ENCODE peak calls at places on chromosomes 6 and 20, in ten cellular contexts. One of them, this sample, is unnamed.

GRCh38 chr6:32187009-32187709 is 2.8 kb downstream of the PBX2 start:
- DNase-seq in activated naive CD8-positive, alpha-beta T cell treated with anti-CD3 and anti-CD28 coated beads, Interleukin-2, amount 50 U/mL, for 24 hours: no peak
- DNase-seq in activated naive CD4-positive, alpha-beta T cell treated with anti-CD3 and anti-CD28 coated beads, Interleukin-2, amount 10 ng/mL, durations not matched to agents 7 days and 5 days: no peak
- DNase-seq in stimulated activated CD4-positive, alpha-beta T cell treated with anti-CD3 and anti-CD28 coated beads, Interleukin-15, amount 100 ng/mL, for 24 hours: no peak
- DNase-seq in HS-5: no peak
- DNase-seq in neural crest cell: no peak
- DNase-seq in stromal cell of bone marrow: no peak
- DNase-seq in iris pigment epithelial cell: no peak
- DNase-seq in activated CD4-positive, alpha-beta T cell treated with anti-CD3 and anti-CD28 coated beads, Interleukin-2, amount 50 U/mL, for 24 hours: no peak
- DNase-seq in dorsolateral prefrontal cortex: no peak
- DNase-seq in this sample: no peak

GRCh38 chr6:101539510-101540245 is 146.2 kb downstream of the GRIK2 start:
- DNase-seq in iris pigment epithelial cell: peak
- DNase-seq in stimulated activated CD4-positive, alpha-beta T cell treated with anti-CD3 and anti-CD28 coated beads, Interleukin-15, amount 100 ng/mL, for 24 hours: no peak
- DNase-seq in stromal cell of bone marrow: no peak
- DNase-seq in activated CD4-positive, alpha-beta T cell treated with anti-CD3 and anti-CD28 coated beads, Interleukin-2, amount 50 U/mL, for 24 hours: no peak
- DNase-seq in activated naive CD4-positive, alpha-beta T cell treated with anti-CD3 and anti-CD28 coated beads, Interleukin-2, amount 10 ng/mL, durations not matched to agents 7 days and 5 days: no peak
- DNase-seq in HS-5: peak
- DNase-seq in activated naive CD8-positive, alpha-beta T cell treated with anti-CD3 and anti-CD28 coated beads, Interleukin-2, amount 50 U/mL, for 24 hours: no peak
- DNase-seq in dorsolateral prefrontal cortex: no peak
- DNase-seq in neural crest cell: no peak
- DNase-seq in this sample: no peak

GRCh38 chr20:13692802-13693736 is 54.3 kb upstream of the TASP1 start:
- DNase-seq in HS-5: no peak
- DNase-seq in stimulated activated CD4-positive, alpha-beta T cell treated with anti-CD3 and anti-CD28 coated beads, Interleukin-15, amount 100 ng/mL, for 24 hours: no peak
- DNase-seq in activated CD4-positive, alpha-beta T cell treated with anti-CD3 and anti-CD28 coated beads, Interleukin-2, amount 50 U/mL, for 24 hours: no peak
- DNase-seq in stromal cell of bone marrow: no peak
- DNase-seq in iris pigment epithelial cell: no peak
- DNase-seq in dorsolateral prefrontal cortex: no peak
- DNase-seq in neural crest cell: no peak
- DNase-seq in activated naive CD4-positive, alpha-beta T cell treated with anti-CD3 and anti-CD28 coated beads, Interleukin-2, amount 10 ng/mL, durations not matched to agents 7 days and 5 days: no peak
- DNase-seq in activated naive CD8-positive, alpha-beta T cell treated with anti-CD3 and anti-CD28 coated beads, Interleukin-2, amount 50 U/mL, for 24 hours: no peak
- DNase-seq in this sample: no peak

GRCh38 chr6:17705778-17706579 is 746 bp downstream of the NUP153 start:
- DNase-seq in HS-5: no peak
- DNase-seq in neural crest cell: peak
- DNase-seq in dorsolateral prefrontal cortex: no peak
- DNase-seq in stimulated activated CD4-positive, alpha-beta T cell treated with anti-CD3 and anti-CD28 coated beads, Interleukin-15, amount 100 ng/mL, for 24 hours: peak
- DNase-seq in iris pigment epithelial cell: peak
- DNase-seq in stromal cell of bone marrow: peak
- DNase-seq in activated naive CD8-positive, alpha-beta T cell treated with anti-CD3 and anti-CD28 coated beads, Interleukin-2, amount 50 U/mL, for 24 hours: peak
- DNase-seq in activated CD4-positive, alpha-beta T cell treated with anti-CD3 and anti-CD28 coated beads, Interleukin-2, amount 50 U/mL, for 24 hours: peak
- DNase-seq in activated naive CD4-positive, alpha-beta T cell treated with anti-CD3 and anti-CD28 coated beads, Interleukin-2, amount 10 ng/mL, durations not matched to agents 7 days and 5 days: peak
- DNase-seq in this sample: peak

GRCh38 chr20:63183422-63184146 is 32.3 kb downstream of the YTHDF1 start:
- DNase-seq in activated naive CD4-positive, alpha-beta T cell treated with anti-CD3 and anti-CD28 coated beads, Interleukin-2, amount 10 ng/mL, durations not matched to agents 7 days and 5 days: peak
- DNase-seq in neural crest cell: peak
- DNase-seq in stromal cell of bone marrow: no peak
- DNase-seq in HS-5: no peak
- DNase-seq in iris pigment epithelial cell: peak
- DNase-seq in stimulated activated CD4-positive, alpha-beta T cell treated with anti-CD3 and anti-CD28 coated beads, Interleukin-15, amount 100 ng/mL, for 24 hours: peak
- DNase-seq in activated CD4-positive, alpha-beta T cell treated with anti-CD3 and anti-CD28 coated beads, Interleukin-2, amount 50 U/mL, for 24 hours: peak
- DNase-seq in activated naive CD8-positive, alpha-beta T cell treated with anti-CD3 and anti-CD28 coated beads, Interleukin-2, amount 50 U/mL, for 24 hours: peak
- DNase-seq in dorsolateral prefrontal cortex: no peak
- DNase-seq in this sample: peak

GRCh38 chr20:41469868-41470267 is 103.2 kb upstream of the EMILIN3 start:
- DNase-seq in activated naive CD8-positive, alpha-beta T cell treated with anti-CD3 and anti-CD28 coated beads, Interleukin-2, amount 50 U/mL, for 24 hours: no peak
- DNase-seq in activated naive CD4-positive, alpha-beta T cell treated with anti-CD3 and anti-CD28 coated beads, Interleukin-2, amount 10 ng/mL, durations not matched to agents 7 days and 5 days: no peak
- DNase-seq in activated CD4-positive, alpha-beta T cell treated with anti-CD3 and anti-CD28 coated beads, Interleukin-2, amount 50 U/mL, for 24 hours: no peak
- DNase-seq in stromal cell of bone marrow: no peak
- DNase-seq in neural crest cell: no peak
- DNase-seq in stimulated activated CD4-positive, alpha-beta T cell treated with anti-CD3 and anti-CD28 coated beads, Interleukin-15, amount 100 ng/mL, for 24 hours: no peak
- DNase-seq in HS-5: no peak
- DNase-seq in iris pigment epithelial cell: no peak
- DNase-seq in dorsolateral prefrontal cortex: no peak
- DNase-seq in this sample: no peak

GRCh38 chr6:69820438-69820837 is 23.6 kb upstream of the LMBRD1 start:
- DNase-seq in stromal cell of bone marrow: no peak
- DNase-seq in activated naive CD4-positive, alpha-beta T cell treated with anti-CD3 and anti-CD28 coated beads, Interleukin-2, amount 10 ng/mL, durations not matched to agents 7 days and 5 days: no peak
- DNase-seq in stimulated activated CD4-positive, alpha-beta T cell treated with anti-CD3 and anti-CD28 coated beads, Interleukin-15, amount 100 ng/mL, for 24 hours: no peak
- DNase-seq in activated naive CD8-positive, alpha-beta T cell treated with anti-CD3 and anti-CD28 coated beads, Interleukin-2, amount 50 U/mL, for 24 hours: no peak
- DNase-seq in activated CD4-positive, alpha-beta T cell treated with anti-CD3 and anti-CD28 coated beads, Interleukin-2, amount 50 U/mL, for 24 hours: no peak
- DNase-seq in iris pigment epithelial cell: no peak
- DNase-seq in HS-5: no peak
- DNase-seq in dorsolateral prefrontal cortex: peak
- DNase-seq in neural crest cell: no peak
- DNase-seq in this sample: no peak

GRCh38 chr6:35084041-35084491 is 57.1 kb downstream of the TCP11 start:
- DNase-seq in dorsolateral prefrontal cortex: no peak
- DNase-seq in iris pigment epithelial cell: no peak
- DNase-seq in stimulated activated CD4-positive, alpha-beta T cell treated with anti-CD3 and anti-CD28 coated beads, Interleukin-15, amount 100 ng/mL, for 24 hours: no peak
- DNase-seq in activated CD4-positive, alpha-beta T cell treated with anti-CD3 and anti-CD28 coated beads, Interleukin-2, amount 50 U/mL, for 24 hours: no peak
- DNase-seq in stromal cell of bone marrow: no peak
- DNase-seq in activated naive CD8-positive, alpha-beta T cell treated with anti-CD3 and anti-CD28 coated beads, Interleukin-2, amount 50 U/mL, for 24 hours: no peak
- DNase-seq in neural crest cell: no peak
- DNase-seq in HS-5: no peak
- DNase-seq in activated naive CD4-positive, alpha-beta T cell treated with anti-CD3 and anti-CD28 coated beads, Interleukin-2, amount 10 ng/mL, durations not matched to agents 7 days and 5 days: no peak
- DNase-seq in this sample: no peak

GRCh38 chr6:28172006-28172405 is 30.3 kb downstream of the ZKSCAN8 start:
- DNase-seq in activated CD4-positive, alpha-beta T cell treated with anti-CD3 and anti-CD28 coated beads, Interleukin-2, amount 50 U/mL, for 24 hours: no peak
- DNase-seq in dorsolateral prefrontal cortex: no peak
- DNase-seq in stimulated activated CD4-positive, alpha-beta T cell treated with anti-CD3 and anti-CD28 coated beads, Interleukin-15, amount 100 ng/mL, for 24 hours: no peak
- DNase-seq in activated naive CD4-positive, alpha-beta T cell treated with anti-CD3 and anti-CD28 coated beads, Interleukin-2, amount 10 ng/mL, durations not matched to agents 7 days and 5 days: no peak
- DNase-seq in activated naive CD8-positive, alpha-beta T cell treated with anti-CD3 and anti-CD28 coated beads, Interleukin-2, amount 50 U/mL, for 24 hours: no peak
- DNase-seq in iris pigment epithelial cell: no peak
- DNase-seq in stromal cell of bone marrow: no peak
- DNase-seq in neural crest cell: no peak
- DNase-seq in HS-5: no peak
- DNase-seq in this sample: no peak

GRCh38 chr20:11581271-11581670 is 336.4 kb upstream of the BTBD3 start:
- DNase-seq in activated naive CD8-positive, alpha-beta T cell treated with anti-CD3 and anti-CD28 coated beads, Interleukin-2, amount 50 U/mL, for 24 hours: no peak
- DNase-seq in neural crest cell: no peak
- DNase-seq in stromal cell of bone marrow: no peak
- DNase-seq in HS-5: no peak
- DNase-seq in stimulated activated CD4-positive, alpha-beta T cell treated with anti-CD3 and anti-CD28 coated beads, Interleukin-15, amount 100 ng/mL, for 24 hours: no peak
- DNase-seq in activated naive CD4-positive, alpha-beta T cell treated with anti-CD3 and anti-CD28 coated beads, Interleukin-2, amount 10 ng/mL, durations not matched to agents 7 days and 5 days: no peak
- DNase-seq in dorsolateral prefrontal cortex: no peak
- DNase-seq in activated CD4-positive, alpha-beta T cell treated with anti-CD3 and anti-CD28 coated beads, Interleukin-2, amount 50 U/mL, for 24 hours: no peak
- DNase-seq in iris pigment epithelial cell: peak
- DNase-seq in this sample: no peak

GRCh38 chr6:31186052-31186734 is 15.7 kb upstream of the POU5F1 start:
- DNase-seq in activated naive CD8-positive, alpha-beta T cell treated with anti-CD3 and anti-CD28 coated beads, Interleukin-2, amount 50 U/mL, for 24 hours: no peak
- DNase-seq in stromal cell of bone marrow: peak
- DNase-seq in HS-5: no peak
- DNase-seq in activated CD4-positive, alpha-beta T cell treated with anti-CD3 and anti-CD28 coated beads, Interleukin-2, amount 50 U/mL, for 24 hours: no peak
- DNase-seq in iris pigment epithelial cell: no peak
- DNase-seq in dorsolateral prefrontal cortex: no peak
- DNase-seq in activated naive CD4-positive, alpha-beta T cell treated with anti-CD3 and anti-CD28 coated beads, Interleukin-2, amount 10 ng/mL, durations not matched to agents 7 days and 5 days: no peak
- DNase-seq in neural crest cell: no peak
- DNase-seq in stimulated activated CD4-positive, alpha-beta T cell treated with anti-CD3 and anti-CD28 coated beads, Interleukin-15, amount 100 ng/mL, for 24 hours: no peak
- DNase-seq in this sample: no peak

GRCh38 chr20:17538517-17539170 is 7.5 kb upstream of the BFSP1 start:
- DNase-seq in activated CD4-positive, alpha-beta T cell treated with anti-CD3 and anti-CD28 coated beads, Interleukin-2, amount 50 U/mL, for 24 hours: no peak
- DNase-seq in neural crest cell: no peak
- DNase-seq in stromal cell of bone marrow: no peak
- DNase-seq in activated naive CD4-positive, alpha-beta T cell treated with anti-CD3 and anti-CD28 coated beads, Interleukin-2, amount 10 ng/mL, durations not matched to agents 7 days and 5 days: no peak
- DNase-seq in activated naive CD8-positive, alpha-beta T cell treated with anti-CD3 and anti-CD28 coated beads, Interleukin-2, amount 50 U/mL, for 24 hours: no peak
- DNase-seq in stimulated activated CD4-positive, alpha-beta T cell treated with anti-CD3 and anti-CD28 coated beads, Interleukin-15, amount 100 ng/mL, for 24 hours: peak
- DNase-seq in dorsolateral prefrontal cortex: no peak
- DNase-seq in iris pigment epithelial cell: no peak
- DNase-seq in HS-5: no peak
- DNase-seq in this sample: no peak

GRCh38 chr6:56692586-56693245 is 50.0 kb upstream of the DST start:
- DNase-seq in activated naive CD8-positive, alpha-beta T cell treated with anti-CD3 and anti-CD28 coated beads, Interleukin-2, amount 50 U/mL, for 24 hours: no peak
- DNase-seq in stimulated activated CD4-positive, alpha-beta T cell treated with anti-CD3 and anti-CD28 coated beads, Interleukin-15, amount 100 ng/mL, for 24 hours: no peak
- DNase-seq in iris pigment epithelial cell: peak
- DNase-seq in dorsolateral prefrontal cortex: no peak
- DNase-seq in neural crest cell: no peak
- DNase-seq in activated naive CD4-positive, alpha-beta T cell treated with anti-CD3 and anti-CD28 coated beads, Interleukin-2, amount 10 ng/mL, durations not matched to agents 7 days and 5 days: no peak
- DNase-seq in stromal cell of bone marrow: peak
- DNase-seq in HS-5: no peak
- DNase-seq in activated CD4-positive, alpha-beta T cell treated with anti-CD3 and anti-CD28 coated beads, Interleukin-2, amount 50 U/mL, for 24 hours: no peak
- DNase-seq in this sample: no peak

GRCh38 chr6:111190637-111191036 is 103.3 kb downstream of the SLC16A10 start:
- DNase-seq in neural crest cell: no peak
- DNase-seq in activated CD4-positive, alpha-beta T cell treated with anti-CD3 and anti-CD28 coated beads, Interleukin-2, amount 50 U/mL, for 24 hours: no peak
- DNase-seq in HS-5: no peak
- DNase-seq in activated naive CD4-positive, alpha-beta T cell treated with anti-CD3 and anti-CD28 coated beads, Interleukin-2, amount 10 ng/mL, durations not matched to agents 7 days and 5 days: no peak
- DNase-seq in iris pigment epithelial cell: no peak
- DNase-seq in dorsolateral prefrontal cortex: no peak
- DNase-seq in stromal cell of bone marrow: no peak
- DNase-seq in stimulated activated CD4-positive, alpha-beta T cell treated with anti-CD3 and anti-CD28 coated beads, Interleukin-15, amount 100 ng/mL, for 24 hours: no peak
- DNase-seq in activated naive CD8-positive, alpha-beta T cell treated with anti-CD3 and anti-CD28 coated beads, Interleukin-2, amount 50 U/mL, for 24 hours: no peak
- DNase-seq in this sample: no peak

GRCh38 chr6:33949877-33950831 is 146.4 kb upstream of the MLN start:
- DNase-seq in activated naive CD8-positive, alpha-beta T cell treated with anti-CD3 and anti-CD28 coated beads, Interleukin-2, amount 50 U/mL, for 24 hours: no peak
- DNase-seq in stromal cell of bone marrow: no peak
- DNase-seq in activated naive CD4-positive, alpha-beta T cell treated with anti-CD3 and anti-CD28 coated beads, Interleukin-2, amount 10 ng/mL, durations not matched to agents 7 days and 5 days: no peak
- DNase-seq in HS-5: no peak
- DNase-seq in iris pigment epithelial cell: no peak
- DNase-seq in stimulated activated CD4-positive, alpha-beta T cell treated with anti-CD3 and anti-CD28 coated beads, Interleukin-15, amount 100 ng/mL, for 24 hours: no peak
- DNase-seq in activated CD4-positive, alpha-beta T cell treated with anti-CD3 and anti-CD28 coated beads, Interleukin-2, amount 50 U/mL, for 24 hours: no peak
- DNase-seq in dorsolateral prefrontal cortex: no peak
- DNase-seq in neural crest cell: no peak
- DNase-seq in this sample: no peak

GRCh38 chr6:136401749-136402148 is 112.1 kb upstream of the BCLAF1 start:
- DNase-seq in activated CD4-positive, alpha-beta T cell treated with anti-CD3 and anti-CD28 coated beads, Interleukin-2, amount 50 U/mL, for 24 hours: no peak
- DNase-seq in HS-5: peak
- DNase-seq in activated naive CD4-positive, alpha-beta T cell treated with anti-CD3 and anti-CD28 coated beads, Interleukin-2, amount 10 ng/mL, durations not matched to agents 7 days and 5 days: no peak
- DNase-seq in iris pigment epithelial cell: peak
- DNase-seq in stimulated activated CD4-positive, alpha-beta T cell treated with anti-CD3 and anti-CD28 coated beads, Interleukin-15, amount 100 ng/mL, for 24 hours: no peak
- DNase-seq in dorsolateral prefrontal cortex: no peak
- DNase-seq in activated naive CD8-positive, alpha-beta T cell treated with anti-CD3 and anti-CD28 coated beads, Interleukin-2, amount 50 U/mL, for 24 hours: no peak
- DNase-seq in stromal cell of bone marrow: peak
- DNase-seq in neural crest cell: no peak
- DNase-seq in this sample: no peak

GRCh38 chr6:106037060-106037459 is 49.1 kb upstream of the PRDM1 start:
- DNase-seq in iris pigment epithelial cell: peak
- DNase-seq in activated CD4-positive, alpha-beta T cell treated with anti-CD3 and anti-CD28 coated beads, Interleukin-2, amount 50 U/mL, for 24 hours: no peak
- DNase-seq in HS-5: peak
- DNase-seq in activated naive CD8-positive, alpha-beta T cell treated with anti-CD3 and anti-CD28 coated beads, Interleukin-2, amount 50 U/mL, for 24 hours: no peak
- DNase-seq in dorsolateral prefrontal cortex: no peak
- DNase-seq in stromal cell of bone marrow: peak
- DNase-seq in stimulated activated CD4-positive, alpha-beta T cell treated with anti-CD3 and anti-CD28 coated beads, Interleukin-15, amount 100 ng/mL, for 24 hours: no peak
- DNase-seq in activated naive CD4-positive, alpha-beta T cell treated with anti-CD3 and anti-CD28 coated beads, Interleukin-2, amount 10 ng/mL, durations not matched to agents 7 days and 5 days: no peak
- DNase-seq in neural crest cell: no peak
- DNase-seq in this sample: no peak

GRCh38 chr20:4814696-4815252 is 93.1 kb downstream of the PRND start:
- DNase-seq in stimulated activated CD4-positive, alpha-beta T cell treated with anti-CD3 and anti-CD28 coated beads, Interleukin-15, amount 100 ng/mL, for 24 hours: peak
- DNase-seq in activated naive CD8-positive, alpha-beta T cell treated with anti-CD3 and anti-CD28 coated beads, Interleukin-2, amount 50 U/mL, for 24 hours: peak
- DNase-seq in iris pigment epithelial cell: no peak
- DNase-seq in activated CD4-positive, alpha-beta T cell treated with anti-CD3 and anti-CD28 coated beads, Interleukin-2, amount 50 U/mL, for 24 hours: peak
- DNase-seq in HS-5: no peak
- DNase-seq in stromal cell of bone marrow: no peak
- DNase-seq in dorsolateral prefrontal cortex: no peak
- DNase-seq in neural crest cell: no peak
- DNase-seq in activated naive CD4-positive, alpha-beta T cell treated with anti-CD3 and anti-CD28 coated beads, Interleukin-2, amount 10 ng/mL, durations not matched to agents 7 days and 5 days: peak
- DNase-seq in this sample: peak

GRCh38 chr6:26534681-26535465 is 3.3 kb upstream of the HMGN4 start:
- DNase-seq in activated CD4-positive, alpha-beta T cell treated with anti-CD3 and anti-CD28 coated beads, Interleukin-2, amount 50 U/mL, for 24 hours: no peak
- DNase-seq in iris pigment epithelial cell: no peak
- DNase-seq in stimulated activated CD4-positive, alpha-beta T cell treated with anti-CD3 and anti-CD28 coated beads, Interleukin-15, amount 100 ng/mL, for 24 hours: no peak
- DNase-seq in HS-5: no peak
- DNase-seq in stromal cell of bone marrow: no peak
- DNase-seq in dorsolateral prefrontal cortex: peak
- DNase-seq in activated naive CD8-positive, alpha-beta T cell treated with anti-CD3 and anti-CD28 coated beads, Interleukin-2, amount 50 U/mL, for 24 hours: no peak
- DNase-seq in neural crest cell: no peak
- DNase-seq in activated naive CD4-positive, alpha-beta T cell treated with anti-CD3 and anti-CD28 coated beads, Interleukin-2, amount 10 ng/mL, durations not matched to agents 7 days and 5 days: no peak
- DNase-seq in this sample: no peak

GRCh38 chr20:12394786-12395185 is 477.1 kb downstream of the BTBD3 start:
- DNase-seq in HS-5: no peak
- DNase-seq in dorsolateral prefrontal cortex: no peak
- DNase-seq in activated CD4-positive, alpha-beta T cell treated with anti-CD3 and anti-CD28 coated beads, Interleukin-2, amount 50 U/mL, for 24 hours: no peak
- DNase-seq in iris pigment epithelial cell: peak
- DNase-seq in activated naive CD8-positive, alpha-beta T cell treated with anti-CD3 and anti-CD28 coated beads, Interleukin-2, amount 50 U/mL, for 24 hours: no peak
- DNase-seq in stimulated activated CD4-positive, alpha-beta T cell treated with anti-CD3 and anti-CD28 coated beads, Interleukin-15, amount 100 ng/mL, for 24 hours: no peak
- DNase-seq in stromal cell of bone marrow: peak
- DNase-seq in neural crest cell: no peak
- DNase-seq in activated naive CD4-positive, alpha-beta T cell treated with anti-CD3 and anti-CD28 coated beads, Interleukin-2, amount 10 ng/mL, durations not matched to agents 7 days and 5 days: no peak
- DNase-seq in this sample: no peak

GRCh38 chr6:28841290-28841689 is 82.5 kb downstream of the TRIM27 start:
- DNase-seq in activated naive CD4-positive, alpha-beta T cell treated with anti-CD3 and anti-CD28 coated beads, Interleukin-2, amount 10 ng/mL, durations not matched to agents 7 days and 5 days: no peak
- DNase-seq in stromal cell of bone marrow: no peak
- DNase-seq in stimulated activated CD4-positive, alpha-beta T cell treated with anti-CD3 and anti-CD28 coated beads, Interleukin-15, amount 100 ng/mL, for 24 hours: no peak
- DNase-seq in activated naive CD8-positive, alpha-beta T cell treated with anti-CD3 and anti-CD28 coated beads, Interleukin-2, amount 50 U/mL, for 24 hours: no peak
- DNase-seq in activated CD4-positive, alpha-beta T cell treated with anti-CD3 and anti-CD28 coated beads, Interleukin-2, amount 50 U/mL, for 24 hours: no peak
- DNase-seq in iris pigment epithelial cell: no peak
- DNase-seq in HS-5: no peak
- DNase-seq in dorsolateral prefrontal cortex: no peak
- DNase-seq in neural crest cell: no peak
- DNase-seq in this sample: no peak

GRCh38 chr20:41380551-41381262 is 14.1 kb upstream of the EMILIN3 start:
- DNase-seq in neural crest cell: no peak
- DNase-seq in stromal cell of bone marrow: no peak
- DNase-seq in activated naive CD4-positive, alpha-beta T cell treated with anti-CD3 and anti-CD28 coated beads, Interleukin-2, amount 10 ng/mL, durations not matched to agents 7 days and 5 days: no peak
- DNase-seq in activated CD4-positive, alpha-beta T cell treated with anti-CD3 and anti-CD28 coated beads, Interleukin-2, amount 50 U/mL, for 24 hours: no peak
- DNase-seq in dorsolateral prefrontal cortex: no peak
- DNase-seq in activated naive CD8-positive, alpha-beta T cell treated with anti-CD3 and anti-CD28 coated beads, Interleukin-2, amount 50 U/mL, for 24 hours: no peak
- DNase-seq in stimulated activated CD4-positive, alpha-beta T cell treated with anti-CD3 and anti-CD28 coated beads, Interleukin-15, amount 100 ng/mL, for 24 hours: no peak
- DNase-seq in HS-5: no peak
- DNase-seq in iris pigment epithelial cell: no peak
- DNase-seq in this sample: no peak

GRCh38 chr6:156778615-156779205 is 1.5 kb downstream of the ARID1B start:
- DNase-seq in activated CD4-positive, alpha-beta T cell treated with anti-CD3 and anti-CD28 coated beads, Interleukin-2, amount 50 U/mL, for 24 hours: peak
- DNase-seq in stromal cell of bone marrow: no peak
- DNase-seq in iris pigment epithelial cell: peak
- DNase-seq in activated naive CD4-positive, alpha-beta T cell treated with anti-CD3 and anti-CD28 coated beads, Interleukin-2, amount 10 ng/mL, durations not matched to agents 7 days and 5 days: peak
- DNase-seq in activated naive CD8-positive, alpha-beta T cell treated with anti-CD3 and anti-CD28 coated beads, Interleukin-2, amount 50 U/mL, for 24 hours: peak
- DNase-seq in HS-5: no peak
- DNase-seq in stimulated activated CD4-positive, alpha-beta T cell treated with anti-CD3 and anti-CD28 coated beads, Interleukin-15, amount 100 ng/mL, for 24 hours: peak
- DNase-seq in dorsolateral prefrontal cortex: no peak
- DNase-seq in neural crest cell: peak
- DNase-seq in this sample: peak

GRCh38 chr20:8073024-8073832 is 53.7 kb upstream of the TMX4 start:
- DNase-seq in dorsolateral prefrontal cortex: no peak
- DNase-seq in stromal cell of bone marrow: peak
- DNase-seq in activated naive CD4-positive, alpha-beta T cell treated with anti-CD3 and anti-CD28 coated beads, Interleukin-2, amount 10 ng/mL, durations not matched to agents 7 days and 5 days: no peak
- DNase-seq in stimulated activated CD4-positive, alpha-beta T cell treated with anti-CD3 and anti-CD28 coated beads, Interleukin-15, amount 100 ng/mL, for 24 hours: no peak
- DNase-seq in activated naive CD8-positive, alpha-beta T cell treated with anti-CD3 and anti-CD28 coated beads, Interleukin-2, amount 50 U/mL, for 24 hours: no peak
- DNase-seq in neural crest cell: no peak
- DNase-seq in activated CD4-positive, alpha-beta T cell treated with anti-CD3 and anti-CD28 coated beads, Interleukin-2, amount 50 U/mL, for 24 hours: no peak
- DNase-seq in iris pigment epithelial cell: peak
- DNase-seq in HS-5: peak
- DNase-seq in this sample: no peak

GRCh38 chr6:145352382-145353080 is 382.8 kb downstream of the EPM2A start:
- DNase-seq in activated naive CD8-positive, alpha-beta T cell treated with anti-CD3 and anti-CD28 coated beads, Interleukin-2, amount 50 U/mL, for 24 hours: no peak
- DNase-seq in stimulated activated CD4-positive, alpha-beta T cell treated with anti-CD3 and anti-CD28 coated beads, Interleukin-15, amount 100 ng/mL, for 24 hours: no peak
- DNase-seq in activated naive CD4-positive, alpha-beta T cell treated with anti-CD3 and anti-CD28 coated beads, Interleukin-2, amount 10 ng/mL, durations not matched to agents 7 days and 5 days: no peak
- DNase-seq in stromal cell of bone marrow: no peak
- DNase-seq in iris pigment epithelial cell: no peak
- DNase-seq in neural crest cell: no peak
- DNase-seq in HS-5: no peak
- DNase-seq in dorsolateral prefrontal cortex: no peak
- DNase-seq in activated CD4-positive, alpha-beta T cell treated with anti-CD3 and anti-CD28 coated beads, Interleukin-2, amount 50 U/mL, for 24 hours: no peak
- DNase-seq in this sample: no peak

GRCh38 chr6:25337004-25337403 is 57.8 kb downstream of the CARMIL1 start:
- DNase-seq in dorsolateral prefrontal cortex: no peak
- DNase-seq in activated CD4-positive, alpha-beta T cell treated with anti-CD3 and anti-CD28 coated beads, Interleukin-2, amount 50 U/mL, for 24 hours: no peak
- DNase-seq in HS-5: no peak
- DNase-seq in stromal cell of bone marrow: no peak
- DNase-seq in activated naive CD4-positive, alpha-beta T cell treated with anti-CD3 and anti-CD28 coated beads, Interleukin-2, amount 10 ng/mL, durations not matched to agents 7 days and 5 days: no peak
- DNase-seq in neural crest cell: no peak
- DNase-seq in iris pigment epithelial cell: no peak
- DNase-seq in stimulated activated CD4-positive, alpha-beta T cell treated with anti-CD3 and anti-CD28 coated beads, Interleukin-15, amount 100 ng/mL, for 24 hours: no peak
- DNase-seq in activated naive CD8-positive, alpha-beta T cell treated with anti-CD3 and anti-CD28 coated beads, Interleukin-2, amount 50 U/mL, for 24 hours: no peak
- DNase-seq in this sample: no peak

GRCh38 chr6:20978176-20978614 is 443.9 kb downstream of the CDKAL1 start:
- DNase-seq in activated CD4-positive, alpha-beta T cell treated with anti-CD3 and anti-CD28 coated beads, Interleukin-2, amount 50 U/mL, for 24 hours: no peak
- DNase-seq in stromal cell of bone marrow: peak
- DNase-seq in neural crest cell: no peak
- DNase-seq in iris pigment epithelial cell: peak
- DNase-seq in HS-5: peak
- DNase-seq in stimulated activated CD4-positive, alpha-beta T cell treated with anti-CD3 and anti-CD28 coated beads, Interleukin-15, amount 100 ng/mL, for 24 hours: no peak
- DNase-seq in activated naive CD4-positive, alpha-beta T cell treated with anti-CD3 and anti-CD28 coated beads, Interleukin-2, amount 10 ng/mL, durations not matched to agents 7 days and 5 days: no peak
- DNase-seq in activated naive CD8-positive, alpha-beta T cell treated with anti-CD3 and anti-CD28 coated beads, Interleukin-2, amount 50 U/mL, for 24 hours: no peak
- DNase-seq in dorsolateral prefrontal cortex: no peak
- DNase-seq in this sample: no peak

GRCh38 chr6:41641352-41641925 is 3.2 kb downstream of the MDFI start:
- DNase-seq in stimulated activated CD4-positive, alpha-beta T cell treated with anti-CD3 and anti-CD28 coated beads, Interleukin-15, amount 100 ng/mL, for 24 hours: no peak
- DNase-seq in activated naive CD8-positive, alpha-beta T cell treated with anti-CD3 and anti-CD28 coated beads, Interleukin-2, amount 50 U/mL, for 24 hours: no peak
- DNase-seq in HS-5: no peak
- DNase-seq in dorsolateral prefrontal cortex: no peak
- DNase-seq in neural crest cell: no peak
- DNase-seq in iris pigment epithelial cell: no peak
- DNase-seq in stromal cell of bone marrow: no peak
- DNase-seq in activated CD4-positive, alpha-beta T cell treated with anti-CD3 and anti-CD28 coated beads, Interleukin-2, amount 50 U/mL, for 24 hours: no peak
- DNase-seq in activated naive CD4-positive, alpha-beta T cell treated with anti-CD3 and anti-CD28 coated beads, Interleukin-2, amount 10 ng/mL, durations not matched to agents 7 days and 5 days: no peak
- DNase-seq in this sample: no peak